ENCODE peak calls at places on chromosomes 13 and 19, in six cellular contexts. L, R, B, H, J and E are unnamed samples.

GRCh38 chr19:51026554-51026831 is at the start of gene KLK11:
- DNase-seq in L (no peak), R (no peak), B (no peak), H (no peak), J (no peak), E (no peak)

GRCh38 chr13:28820099-28821051 is at the start of gene MTUS2:
- DNase-seq in L (no peak), R (no peak), B (no peak), H (no peak), J (no peak), E (no peak)

GRCh38 chr19:57068921-57069697 is 50.7 kb upstream of the USP29 start:
- DNase-seq in L (no peak), R (no peak), B (no peak), H (no peak), J (no peak), E (no peak)

GRCh38 chr13:29993716-29994488 is 143.5 kb upstream of the UBL3 start:
- DNase-seq in L (no peak), R (peak), B (no peak), H (no peak), J (no peak), E (no peak)

GRCh38 chr13:71712988-71713653 is 153.9 kb downstream of the DACH1 start:
- DNase-seq in L (no peak), R (no peak), B (no peak), H (peak), J (no peak), E (no peak)

GRCh38 chr13:36817996-36818395 is 1.0 kb upstream of the RFXAP start:
- DNase-seq in L (no peak), R (no peak), B (no peak), H (no peak), J (no peak), E (no peak)

GRCh38 chr19:32497386-32497785 is 83.6 kb upstream of the PDCD5 start:
- DNase-seq in L (no peak), R (no peak), B (no peak), H (no peak), J (no peak), E (no peak)

GRCh38 chr19:6038634-6039405 is 60.9 kb upstream of the RANBP3 start:
- DNase-seq in L (no peak), R (no peak), B (peak), H (no peak), J (no peak), E (peak)

GRCh38 chr19:31491246-31491645 is 142.0 kb upstream of the TSHZ3 start:
- DNase-seq in L (no peak), R (no peak), B (peak), H (no peak), J (no peak), E (no peak)

GRCh38 chr19:35907377-35907745 is 734 bp downstream of the TYROBP start:
- DNase-seq in L (peak), R (no peak), B (no peak), H (no peak), J (no peak), E (no peak)

GRCh38 chr19:14520543-14520942 is 2.3 kb upstream of the DNAJB1 start:
- DNase-seq in L (no peak), R (no peak), B (no peak), H (no peak), J (no peak), E (no peak)

GRCh38 chr19:18422530-18423191 is 3.5 kb downstream of the SSBP4 start:
- DNase-seq in L (peak), R (no peak), B (no peak), H (no peak), J (peak), E (no peak)

GRCh38 chr19:2050991-2051770 is at the start of gene MKNK2:
- DNase-seq in L (peak), R (no peak), B (peak), H (peak), J (peak), E (peak)

GRCh38 chr13:45178349-45179142 is 22.3 kb downstream of the KCTD4 start:
- DNase-seq in L (no peak), R (peak), B (no peak), H (no peak), J (no peak), E (no peak)

GRCh38 chr19:17244618-17245534 is 843 bp downstream of the NR2F6 start:
- DNase-seq in L (peak), R (no peak), B (no peak), H (peak), J (no peak), E (no peak)

GRCh38 chr13:41418027-41418426 is 39.3 kb upstream of the RGCC start:
- DNase-seq in L (no peak), R (no peak), B (no peak), H (no peak), J (no peak), E (no peak)

GRCh38 chr19:12695514-12695913 is 917 bp downstream of the FBXW9 start:
- DNase-seq in L (no peak), R (no peak), B (no peak), H (no peak), J (no peak), E (no peak)

GRCh38 chr19:12695997-12696365 is 450 bp downstream of the FBXW9 start:
- DNase-seq in L (no peak), R (no peak), B (no peak), H (no peak), J (no peak), E (no peak)

GRCh38 chr19:12695090-12695489 is 1.3 kb downstream of the FBXW9 start:
- DNase-seq in L (no peak), R (no peak), B (no peak), H (no peak), J (no peak), E (no peak)

GRCh38 chr19:12692960-12693359 is 3.5 kb downstream of the FBXW9 start:
- DNase-seq in L (no peak), R (no peak), B (no peak), H (no peak), J (no peak), E (no peak)

DNA sequence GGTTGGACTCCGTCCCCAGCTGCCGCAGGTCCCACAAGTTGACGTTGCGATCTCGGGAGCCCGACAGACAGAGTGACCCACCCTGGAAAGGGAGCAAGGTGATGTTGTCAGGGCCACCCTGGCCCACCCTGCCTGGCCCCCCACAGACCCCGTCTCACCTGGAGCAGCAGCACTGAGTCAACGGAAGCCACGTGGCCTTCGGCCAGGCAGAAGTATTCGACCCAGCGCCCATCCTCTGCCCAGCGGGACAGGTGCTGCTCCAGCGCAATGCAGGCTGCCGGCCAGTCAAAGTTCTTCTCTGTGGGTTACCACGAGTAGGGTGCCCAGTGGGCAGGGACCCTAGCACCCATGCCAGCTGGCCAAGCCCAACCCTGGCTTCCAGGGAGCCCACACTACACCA is 1.8 kb downstream of the FBXW9 start:
- DNase-seq in L (no peak), R (no peak), B (no peak), H (no peak), J (no peak), E (no peak)
- H3K4me3 ChIP-seq in L (no peak), R (no peak), B (no peak), H (no peak), J (no peak), E (no peak)

GRCh38 chr19:46493236-46494114 is 2.2 kb downstream of the PNMA8B start:
- DNase-seq in L (peak), R (no peak), B (no peak), H (peak), J (no peak), E (no peak)
- H3K4me3 ChIP-seq in L (peak), R (no peak), B (no peak), H (peak), J (peak), E (peak)

GRCh38 chr19:3058821-3059314 is 3.4 kb downstream of the TLE5 start:
- DNase-seq in L (no peak), R (no peak), B (no peak), H (no peak), J (no peak), E (no peak)
- H3K4me3 ChIP-seq in L (no peak), R (no peak), B (no peak), H (peak), J (no peak), E (no peak)

GRCh38 chr19:3367572-3368440 is 1.4 kb downstream of the NFIC start:
- DNase-seq in L (no peak), R (no peak), B (no peak), H (peak), J (no peak), E (no peak)
- H3K4me3 ChIP-seq in L (peak), R (peak), B (peak), H (peak), J (no peak), E (peak)

GRCh38 chr13:75872970-75873369 is 236.8 kb downstream of the LMO7 start:
- DNase-seq in L (no peak), R (no peak), B (no peak), H (no peak), J (no peak), E (no peak)

GRCh38 chr13:75870397-75870801 is 234.3 kb downstream of the LMO7 start:
- DNase-seq in L (no peak), R (no peak), B (no peak), H (no peak), J (no peak), E (no peak)

GRCh38 chr13:75869981-75870380 is 233.9 kb downstream of the LMO7 start:
- DNase-seq in L (no peak), R (no peak), B (no peak), H (no peak), J (no peak), E (no peak)

GRCh38 chr13:75873499-75873898 is 237.4 kb downstream of the LMO7 start:
- DNase-seq in L (no peak), R (no peak), B (no peak), H (no peak), J (no peak), E (no peak)

DNA sequence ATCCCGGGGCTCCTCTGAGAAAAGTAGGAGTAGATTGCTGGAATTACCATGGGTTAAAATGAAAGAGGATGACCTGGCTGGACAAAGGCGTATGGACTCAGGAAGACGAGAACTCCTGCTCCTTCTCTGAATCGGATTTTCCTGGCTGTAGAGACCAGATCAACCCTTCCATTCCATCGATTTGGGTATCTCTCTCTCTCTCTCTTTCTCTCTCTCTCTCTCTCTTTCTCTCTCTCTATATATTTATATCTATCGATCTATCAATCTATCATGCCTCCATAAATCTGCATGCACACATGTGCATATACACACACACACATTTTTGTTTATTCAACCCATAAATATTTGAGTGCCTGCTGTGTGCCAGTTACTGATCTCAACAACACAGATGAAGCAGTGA is 234.9 kb downstream of the LMO7 start:
- DNase-seq in L (no peak), R (no peak), B (no peak), H (no peak), J (no peak), E (no peak)
- H3K4me3 ChIP-seq in L (peak), R (no peak), B (no peak), H (peak), J (no peak), E (no peak)